ENCODE peak calls at places on chromosomes 6 and 20, in six cellular contexts. K is GM23248; J is stimulated activated CD4-positive, alpha-beta T cell treated with anti-CD3 and anti-CD28 coated beads, Interleukin-2, amount 100 ng/mL, for 24 hours; G is GM20000; B is PC-9; P is keratinocyte. S is an unnamed sample.

GRCh38 chr6:163490826-163491577 is 76.5 kb downstream of the QKI start:
- DNase-seq in K (peak), J (no peak), G (no peak), B (no peak), P (no peak), S (peak)

GRCh38 chr20:64077094-64077493 is 2.2 kb downstream of the RGS19 start:
- DNase-seq in K (no peak), J (peak), G (peak), B (no peak), P (no peak), S (peak)

GRCh38 chr20:32585519-32586127 is 490 bp upstream of the NOL4L start:
- DNase-seq in K (peak), J (peak), G (peak), B (no peak), P (no peak), S (no peak)

GRCh38 chr6:42821846-42822245 is 40.0 kb downstream of the BICRAL start:
- DNase-seq in K (peak), J (no peak), G (no peak), B (no peak), P (no peak), S (no peak)

GRCh38 chr6:47366335-47366879 is 56.7 kb upstream of the TNFRSF21 start:
- DNase-seq in K (no peak), J (no peak), G (no peak), B (peak), P (no peak), S (no peak)

GRCh38 chr6:45436544-45437440 is 59.1 kb upstream of the SUPT3H start:
- DNase-seq in K (peak), J (peak), G (peak), B (no peak), P (no peak), S (no peak)

GRCh38 chr6:44223471-44224153 is at the start of gene SLC29A1:
- DNase-seq in K (peak), J (peak), G (peak), B (peak), P (no peak), S (peak)

GRCh38 chr6:167858086-167858591 is 31.4 kb downstream of the AFDN start:
- DNase-seq in K (peak), J (no peak), G (no peak), B (no peak), P (no peak), S (no peak)

GRCh38 chr20:63538204-63539091 is 1.3 kb upstream of the PTK6 start:
- DNase-seq in K (no peak), J (no peak), G (no peak), B (peak), P (no peak), S (no peak)

GRCh38 chr20:48685300-48685699 is 142.5 kb downstream of the PREX1 start:
- DNase-seq in K (no peak), J (no peak), G (no peak), B (no peak), P (no peak), S (no peak)

GRCh38 chr20:35329435-35330139 is 37.4 kb upstream of the FAM83C start:
- DNase-seq in K (peak), J (peak), G (peak), B (no peak), P (no peak), S (no peak)

GRCh38 chr6:170516783-170517616 is 36.1 kb downstream of the PSMB1 start:
- DNase-seq in K (peak), J (peak), G (peak), B (no peak), P (no peak), S (no peak)

GRCh38 chr6:20069130-20069529 is 143.1 kb downstream of the MBOAT1 start:
- DNase-seq in K (no peak), J (no peak), G (no peak), B (no peak), P (no peak), S (no peak)

GRCh38 chr6:35600659-35601125 is 88.0 kb upstream of the TULP1 start:
- DNase-seq in K (no peak), J (no peak), G (no peak), B (no peak), P (no peak), S (no peak)

S was measured in spleen.